ENCODE peak calls at places on chromosomes 2 and 18, in nine cellular contexts. One of them, this sample, is unnamed.

GRCh38 chr18:76460482-76460881 is 34.6 kb downstream of the ZNF516 start:
- DNase-seq in activated T-cell treated with anti-CD3 and anti-CD28 coated beads, Interleukin-2, amount 50 U/mL, for 48 hours: peak; percentile 4
- DNase-seq in fibroblast of gingiva: peak; percentile 73
- DNase-seq in heart right ventricle: no peak
- DNase-seq in activated naive CD4-positive, alpha-beta T cell treated with Interleukin-2 at 50 U/mL for 16 hours: no peak
- DNase-seq in hypothalamus: no peak
- DNase-seq in endodermal cell: no peak
- DNase-seq in amygdala: no peak
- DNase-seq in head of caudate nucleus: no peak
- DNase-seq in this sample: no peak

GRCh38 chr18:50033004-50033403 is 161.9 kb downstream of the MYO5B start:
- DNase-seq in hypothalamus: no peak
- DNase-seq in fibroblast of gingiva: no peak
- DNase-seq in activated naive CD4-positive, alpha-beta T cell treated with Interleukin-2 at 50 U/mL for 16 hours: no peak
- DNase-seq in endodermal cell: no peak
- DNase-seq in amygdala: no peak
- DNase-seq in activated T-cell treated with anti-CD3 and anti-CD28 coated beads, Interleukin-2, amount 50 U/mL, for 48 hours: no peak
- DNase-seq in head of caudate nucleus: no peak
- DNase-seq in heart right ventricle: no peak
- DNase-seq in this sample: no peak

GRCh38 chr18:26545335-26545734 is 3.0 kb downstream of the KCTD1 start:
- DNase-seq in activated T-cell treated with anti-CD3 and anti-CD28 coated beads, Interleukin-2, amount 50 U/mL, for 48 hours: no peak
- DNase-seq in fibroblast of gingiva: no peak
- DNase-seq in head of caudate nucleus: no peak
- DNase-seq in amygdala: no peak
- DNase-seq in endodermal cell: no peak
- DNase-seq in hypothalamus: no peak
- DNase-seq in heart right ventricle: no peak
- DNase-seq in activated naive CD4-positive, alpha-beta T cell treated with Interleukin-2 at 50 U/mL for 16 hours: no peak
- DNase-seq in this sample: no peak

GRCh38 chr2:128640166-128640846 is 321.6 kb upstream of the HS6ST1 start:
- DNase-seq in activated T-cell treated with anti-CD3 and anti-CD28 coated beads, Interleukin-2, amount 50 U/mL, for 48 hours: no peak
- DNase-seq in head of caudate nucleus: no peak
- DNase-seq in endodermal cell: peak; percentile 37
- DNase-seq in heart right ventricle: no peak
- DNase-seq in hypothalamus: no peak
- DNase-seq in activated naive CD4-positive, alpha-beta T cell treated with Interleukin-2 at 50 U/mL for 16 hours: no peak
- DNase-seq in amygdala: no peak
- DNase-seq in fibroblast of gingiva: peak; percentile 26
- DNase-seq in this sample: no peak

GRCh38 chr2:144519934-144520717 is at the start of gene ZEB2:
- DNase-seq in head of caudate nucleus: peak; percentile 63
- DNase-seq in fibroblast of gingiva: peak; percentile 98
- DNase-seq in heart right ventricle: peak; percentile 72
- DNase-seq in amygdala: no peak
- DNase-seq in endodermal cell: peak; percentile 68
- DNase-seq in activated T-cell treated with anti-CD3 and anti-CD28 coated beads, Interleukin-2, amount 50 U/mL, for 48 hours: no peak
- DNase-seq in activated naive CD4-positive, alpha-beta T cell treated with Interleukin-2 at 50 U/mL for 16 hours: peak; percentile 28
- DNase-seq in hypothalamus: no peak
- DNase-seq in this sample: peak; percentile 81

GRCh38 chr2:240615830-240616547 is 9.3 kb upstream of the GPR35 start:
- DNase-seq in heart right ventricle: no peak
- DNase-seq in fibroblast of gingiva: no peak
- DNase-seq in amygdala: no peak
- DNase-seq in endodermal cell: no peak
- DNase-seq in hypothalamus: no peak
- DNase-seq in head of caudate nucleus: peak; percentile 7
- DNase-seq in activated T-cell treated with anti-CD3 and anti-CD28 coated beads, Interleukin-2, amount 50 U/mL, for 48 hours: no peak
- DNase-seq in activated naive CD4-positive, alpha-beta T cell treated with Interleukin-2 at 50 U/mL for 16 hours: no peak
- DNase-seq in this sample: no peak

GRCh38 chr18:61984293-61984692 is 91.5 kb upstream of the RNF152 start:
- DNase-seq in fibroblast of gingiva: peak; percentile 55
- DNase-seq in amygdala: no peak
- DNase-seq in heart right ventricle: no peak
- DNase-seq in activated T-cell treated with anti-CD3 and anti-CD28 coated beads, Interleukin-2, amount 50 U/mL, for 48 hours: no peak
- DNase-seq in activated naive CD4-positive, alpha-beta T cell treated with Interleukin-2 at 50 U/mL for 16 hours: no peak
- DNase-seq in endodermal cell: no peak
- DNase-seq in hypothalamus: no peak
- DNase-seq in head of caudate nucleus: no peak
- DNase-seq in this sample: peak; percentile 7

GRCh38 chr2:63432373-63432772 is 155.9 kb downstream of the WDPCP start:
- DNase-seq in activated naive CD4-positive, alpha-beta T cell treated with Interleukin-2 at 50 U/mL for 16 hours: no peak
- DNase-seq in head of caudate nucleus: no peak
- DNase-seq in activated T-cell treated with anti-CD3 and anti-CD28 coated beads, Interleukin-2, amount 50 U/mL, for 48 hours: no peak
- DNase-seq in endodermal cell: no peak
- DNase-seq in hypothalamus: no peak
- DNase-seq in fibroblast of gingiva: peak; percentile 59
- DNase-seq in heart right ventricle: no peak
- DNase-seq in amygdala: no peak
- DNase-seq in this sample: no peak

GRCh38 chr2:160871096-160871495 is 289.1 kb upstream of the TANK start:
- DNase-seq in activated T-cell treated with anti-CD3 and anti-CD28 coated beads, Interleukin-2, amount 50 U/mL, for 48 hours: no peak
- DNase-seq in head of caudate nucleus: no peak
- DNase-seq in hypothalamus: no peak
- DNase-seq in activated naive CD4-positive, alpha-beta T cell treated with Interleukin-2 at 50 U/mL for 16 hours: no peak
- DNase-seq in heart right ventricle: peak; percentile 19
- DNase-seq in amygdala: no peak
- DNase-seq in fibroblast of gingiva: peak; percentile 81
- DNase-seq in endodermal cell: no peak
- DNase-seq in this sample: no peak

GRCh38 chr2:205435970-205436369 is 246.3 kb upstream of the NRP2 start:
- DNase-seq in endodermal cell: no peak
- DNase-seq in amygdala: no peak
- DNase-seq in hypothalamus: no peak
- DNase-seq in heart right ventricle: no peak
- DNase-seq in head of caudate nucleus: no peak
- DNase-seq in activated T-cell treated with anti-CD3 and anti-CD28 coated beads, Interleukin-2, amount 50 U/mL, for 48 hours: no peak
- DNase-seq in activated naive CD4-positive, alpha-beta T cell treated with Interleukin-2 at 50 U/mL for 16 hours: no peak
- DNase-seq in fibroblast of gingiva: no peak
- DNase-seq in this sample: no peak

GRCh38 chr2:226742346-226742745 is 57.3 kb downstream of the IRS1 start:
- DNase-seq in heart right ventricle: peak; percentile 70
- DNase-seq in activated T-cell treated with anti-CD3 and anti-CD28 coated beads, Interleukin-2, amount 50 U/mL, for 48 hours: no peak
- DNase-seq in head of caudate nucleus: no peak
- DNase-seq in amygdala: peak; percentile 18
- DNase-seq in fibroblast of gingiva: peak; percentile 83
- DNase-seq in endodermal cell: no peak
- DNase-seq in activated naive CD4-positive, alpha-beta T cell treated with Interleukin-2 at 50 U/mL for 16 hours: no peak
- DNase-seq in hypothalamus: no peak
- DNase-seq in this sample: peak; percentile 63

GRCh38 chr2:223591596-223591995 is 10.6 kb downstream of the SCG2 start:
- DNase-seq in activated naive CD4-positive, alpha-beta T cell treated with Interleukin-2 at 50 U/mL for 16 hours: no peak
- DNase-seq in hypothalamus: no peak
- DNase-seq in amygdala: no peak
- DNase-seq in heart right ventricle: no peak
- DNase-seq in activated T-cell treated with anti-CD3 and anti-CD28 coated beads, Interleukin-2, amount 50 U/mL, for 48 hours: no peak
- DNase-seq in fibroblast of gingiva: no peak
- DNase-seq in head of caudate nucleus: no peak
- DNase-seq in endodermal cell: no peak
- DNase-seq in this sample: no peak

GRCh38 chr2:226330206-226330605 is 469.4 kb downstream of the IRS1 start:
- DNase-seq in activated T-cell treated with anti-CD3 and anti-CD28 coated beads, Interleukin-2, amount 50 U/mL, for 48 hours: no peak
- DNase-seq in heart right ventricle: no peak
- DNase-seq in amygdala: no peak
- DNase-seq in head of caudate nucleus: no peak
- DNase-seq in activated naive CD4-positive, alpha-beta T cell treated with Interleukin-2 at 50 U/mL for 16 hours: no peak
- DNase-seq in hypothalamus: no peak
- DNase-seq in endodermal cell: no peak
- DNase-seq in fibroblast of gingiva: no peak
- DNase-seq in this sample: no peak

GRCh38 chr2:216478151-216478550 is 20.5 kb upstream of the RPL37A start:
- DNase-seq in head of caudate nucleus: peak; percentile 52
- DNase-seq in endodermal cell: peak; percentile 62
- DNase-seq in activated T-cell treated with anti-CD3 and anti-CD28 coated beads, Interleukin-2, amount 50 U/mL, for 48 hours: no peak
- DNase-seq in activated naive CD4-positive, alpha-beta T cell treated with Interleukin-2 at 50 U/mL for 16 hours: no peak
- DNase-seq in fibroblast of gingiva: no peak
- DNase-seq in heart right ventricle: no peak
- DNase-seq in amygdala: no peak
- DNase-seq in hypothalamus: no peak
- DNase-seq in this sample: peak; percentile 20

GRCh38 chr18:48715651-48716354 is 177.0 kb downstream of the CTIF start:
- DNase-seq in activated naive CD4-positive, alpha-beta T cell treated with Interleukin-2 at 50 U/mL for 16 hours: no peak
- DNase-seq in activated T-cell treated with anti-CD3 and anti-CD28 coated beads, Interleukin-2, amount 50 U/mL, for 48 hours: no peak
- DNase-seq in endodermal cell: no peak
- DNase-seq in head of caudate nucleus: no peak
- DNase-seq in heart right ventricle: no peak
- DNase-seq in fibroblast of gingiva: peak; percentile 34
- DNase-seq in hypothalamus: no peak
- DNase-seq in amygdala: no peak
- DNase-seq in this sample: no peak

GRCh38 chr2:202945-203344 is 60.9 kb downstream of the SH3YL1 start:
- DNase-seq in heart right ventricle: no peak
- DNase-seq in activated T-cell treated with anti-CD3 and anti-CD28 coated beads, Interleukin-2, amount 50 U/mL, for 48 hours: no peak
- DNase-seq in head of caudate nucleus: no peak
- DNase-seq in amygdala: no peak
- DNase-seq in fibroblast of gingiva: no peak
- DNase-seq in activated naive CD4-positive, alpha-beta T cell treated with Interleukin-2 at 50 U/mL for 16 hours: no peak
- DNase-seq in endodermal cell: no peak
- DNase-seq in hypothalamus: no peak
- DNase-seq in this sample: no peak

GRCh38 chr2:152445791-152446201 is 110.8 kb downstream of the FMNL2 start:
- DNase-seq in activated naive CD4-positive, alpha-beta T cell treated with Interleukin-2 at 50 U/mL for 16 hours: no peak
- DNase-seq in heart right ventricle: no peak
- DNase-seq in amygdala: no peak
- DNase-seq in fibroblast of gingiva: peak; percentile 84
- DNase-seq in hypothalamus: no peak
- DNase-seq in activated T-cell treated with anti-CD3 and anti-CD28 coated beads, Interleukin-2, amount 50 U/mL, for 48 hours: no peak
- DNase-seq in head of caudate nucleus: peak; percentile 50
- DNase-seq in endodermal cell: no peak
- DNase-seq in this sample: peak; percentile 58

GRCh38 chr2:85601771-85602475 is 575 bp downstream of the TMEM150A start:
- DNase-seq in activated T-cell treated with anti-CD3 and anti-CD28 coated beads, Interleukin-2, amount 50 U/mL, for 48 hours: no peak
- DNase-seq in hypothalamus: no peak
- DNase-seq in head of caudate nucleus: peak; percentile 69
- DNase-seq in activated naive CD4-positive, alpha-beta T cell treated with Interleukin-2 at 50 U/mL for 16 hours: no peak
- DNase-seq in fibroblast of gingiva: peak; percentile 71
- DNase-seq in heart right ventricle: peak; percentile 72
- DNase-seq in endodermal cell: no peak
- DNase-seq in amygdala: peak; percentile 63
- DNase-seq in this sample: peak; percentile 75

GRCh38 chr2:31270136-31270535 is 36.2 kb downstream of the EHD3 start:
- DNase-seq in head of caudate nucleus: no peak
- DNase-seq in endodermal cell: no peak
- DNase-seq in heart right ventricle: no peak
- DNase-seq in fibroblast of gingiva: peak; percentile 66
- DNase-seq in hypothalamus: no peak
- DNase-seq in activated T-cell treated with anti-CD3 and anti-CD28 coated beads, Interleukin-2, amount 50 U/mL, for 48 hours: no peak
- DNase-seq in amygdala: no peak
- DNase-seq in activated naive CD4-positive, alpha-beta T cell treated with Interleukin-2 at 50 U/mL for 16 hours: no peak
- DNase-seq in this sample: no peak

GRCh38 chr2:61664190-61664589 is 126.0 kb upstream of the XPO1 start:
- DNase-seq in activated naive CD4-positive, alpha-beta T cell treated with Interleukin-2 at 50 U/mL for 16 hours: no peak
- DNase-seq in heart right ventricle: no peak
- DNase-seq in hypothalamus: no peak
- DNase-seq in fibroblast of gingiva: no peak
- DNase-seq in endodermal cell: no peak
- DNase-seq in activated T-cell treated with anti-CD3 and anti-CD28 coated beads, Interleukin-2, amount 50 U/mL, for 48 hours: no peak
- DNase-seq in head of caudate nucleus: no peak
- DNase-seq in amygdala: no peak
- DNase-seq in this sample: no peak

GRCh38 chr2:113160962-113161361 is 12.8 kb upstream of the PSD4 start:
- DNase-seq in activated naive CD4-positive, alpha-beta T cell treated with Interleukin-2 at 50 U/mL for 16 hours: no peak
- DNase-seq in heart right ventricle: no peak
- DNase-seq in endodermal cell: no peak
- DNase-seq in hypothalamus: no peak
- DNase-seq in activated T-cell treated with anti-CD3 and anti-CD28 coated beads, Interleukin-2, amount 50 U/mL, for 48 hours: no peak
- DNase-seq in head of caudate nucleus: no peak
- DNase-seq in fibroblast of gingiva: no peak
- DNase-seq in amygdala: no peak
- DNase-seq in this sample: no peak

GRCh38 chr18:13564579-13564978 is 161.8 kb downstream of the FAM210A start:
- DNase-seq in activated T-cell treated with anti-CD3 and anti-CD28 coated beads, Interleukin-2, amount 50 U/mL, for 48 hours: no peak
- DNase-seq in activated naive CD4-positive, alpha-beta T cell treated with Interleukin-2 at 50 U/mL for 16 hours: no peak
- DNase-seq in heart right ventricle: peak; percentile 76
- DNase-seq in fibroblast of gingiva: no peak
- DNase-seq in endodermal cell: no peak
- DNase-seq in hypothalamus: no peak
- DNase-seq in head of caudate nucleus: peak; percentile 67
- DNase-seq in amygdala: no peak
- DNase-seq in this sample: no peak

GRCh38 chr2:18247282-18248110 is 313.0 kb downstream of the RDH14 start:
- DNase-seq in activated T-cell treated with anti-CD3 and anti-CD28 coated beads, Interleukin-2, amount 50 U/mL, for 48 hours: no peak
- DNase-seq in head of caudate nucleus: no peak
- DNase-seq in activated naive CD4-positive, alpha-beta T cell treated with Interleukin-2 at 50 U/mL for 16 hours: no peak
- DNase-seq in amygdala: no peak
- DNase-seq in fibroblast of gingiva: no peak
- DNase-seq in endodermal cell: no peak
- DNase-seq in heart right ventricle: no peak
- DNase-seq in hypothalamus: no peak
- DNase-seq in this sample: no peak

GRCh38 chr2:203878060-203878459 is 10.5 kb downstream of the CTLA4 start:
- DNase-seq in activated naive CD4-positive, alpha-beta T cell treated with Interleukin-2 at 50 U/mL for 16 hours: no peak
- DNase-seq in heart right ventricle: no peak
- DNase-seq in hypothalamus: no peak
- DNase-seq in activated T-cell treated with anti-CD3 and anti-CD28 coated beads, Interleukin-2, amount 50 U/mL, for 48 hours: no peak
- DNase-seq in fibroblast of gingiva: peak; percentile 40
- DNase-seq in amygdala: no peak
- DNase-seq in endodermal cell: no peak
- DNase-seq in head of caudate nucleus: no peak
- DNase-seq in this sample: no peak